ENCODE peak calls at places on chromosomes 16 and 17, in four cellular contexts. One of them, this sample, is unnamed.

GRCh38 chr16:69544099-69544498 is 21.7 kb upstream of the NFAT5 start:
- DNase-seq in K562: no peak
- DNase-seq in HL-60: no peak
- DNase-seq in GM12878: no peak
- DNase-seq in this sample: no peak

GRCh38 chr16:586047-586644 is 3.7 kb upstream of the RAB40C start:
- DNase-seq in K562: no peak
- DNase-seq in HL-60: no peak
- DNase-seq in GM12878: no peak
- DNase-seq in this sample: no peak

GRCh38 chr17:51371732-51372151 is 111.4 kb downstream of the UTP18 start:
- DNase-seq in K562: peak
- DNase-seq in HL-60: peak
- DNase-seq in GM12878: peak
- DNase-seq in this sample: peak

GRCh38 chr16:57184890-57185445 is 871 bp downstream of the PSME3IP1 start:
- DNase-seq in K562: no peak
- DNase-seq in HL-60: no peak
- DNase-seq in GM12878: no peak
- DNase-seq in this sample: no peak

GRCh38 chr17:41618341-41619161 is 5.8 kb downstream of the KRT17 start:
- DNase-seq in K562: no peak
- DNase-seq in HL-60: no peak
- DNase-seq in GM12878: no peak
- DNase-seq in this sample: no peak

GRCh38 chr16:71986131-71986530 is 14.1 kb downstream of the PKD1L3 start:
- DNase-seq in K562: no peak
- DNase-seq in HL-60: no peak
- DNase-seq in GM12878: no peak
- DNase-seq in this sample: no peak

GRCh38 chr17:43327834-43328420 is 70.9 kb upstream of the ARL4D start:
- DNase-seq in K562: no peak
- DNase-seq in HL-60: no peak
- DNase-seq in GM12878: no peak
- DNase-seq in this sample: no peak

GRCh38 chr17:77036841-77037381 is 103.9 kb upstream of the SEC14L1 start:
- DNase-seq in K562: peak
- DNase-seq in HL-60: no peak
- DNase-seq in GM12878: no peak
- DNase-seq in this sample: no peak

GRCh38 chr17:72381597-72382397 is 261.0 kb downstream of the SOX9 start:
- DNase-seq in K562: no peak
- DNase-seq in HL-60: no peak
- DNase-seq in GM12878: no peak
- DNase-seq in this sample: no peak
- TF ChIP-seq SPI1 in K562: no peak
- TF ChIP-seq SPI1 in HL-60: no peak
- TF ChIP-seq SPI1 in GM12878: no peak
- TF ChIP-seq SPI1 in this sample: no peak

GRCh38 chr17:56213031-56213430 is 59.8 kb downstream of the ANKFN1 start:
- DNase-seq in K562: no peak
- DNase-seq in HL-60: no peak
- DNase-seq in GM12878: no peak
- DNase-seq in this sample: no peak
- TF ChIP-seq SPI1 in K562: no peak
- TF ChIP-seq SPI1 in HL-60: no peak
- TF ChIP-seq SPI1 in GM12878: no peak
- TF ChIP-seq SPI1 in this sample: no peak

DNA sequence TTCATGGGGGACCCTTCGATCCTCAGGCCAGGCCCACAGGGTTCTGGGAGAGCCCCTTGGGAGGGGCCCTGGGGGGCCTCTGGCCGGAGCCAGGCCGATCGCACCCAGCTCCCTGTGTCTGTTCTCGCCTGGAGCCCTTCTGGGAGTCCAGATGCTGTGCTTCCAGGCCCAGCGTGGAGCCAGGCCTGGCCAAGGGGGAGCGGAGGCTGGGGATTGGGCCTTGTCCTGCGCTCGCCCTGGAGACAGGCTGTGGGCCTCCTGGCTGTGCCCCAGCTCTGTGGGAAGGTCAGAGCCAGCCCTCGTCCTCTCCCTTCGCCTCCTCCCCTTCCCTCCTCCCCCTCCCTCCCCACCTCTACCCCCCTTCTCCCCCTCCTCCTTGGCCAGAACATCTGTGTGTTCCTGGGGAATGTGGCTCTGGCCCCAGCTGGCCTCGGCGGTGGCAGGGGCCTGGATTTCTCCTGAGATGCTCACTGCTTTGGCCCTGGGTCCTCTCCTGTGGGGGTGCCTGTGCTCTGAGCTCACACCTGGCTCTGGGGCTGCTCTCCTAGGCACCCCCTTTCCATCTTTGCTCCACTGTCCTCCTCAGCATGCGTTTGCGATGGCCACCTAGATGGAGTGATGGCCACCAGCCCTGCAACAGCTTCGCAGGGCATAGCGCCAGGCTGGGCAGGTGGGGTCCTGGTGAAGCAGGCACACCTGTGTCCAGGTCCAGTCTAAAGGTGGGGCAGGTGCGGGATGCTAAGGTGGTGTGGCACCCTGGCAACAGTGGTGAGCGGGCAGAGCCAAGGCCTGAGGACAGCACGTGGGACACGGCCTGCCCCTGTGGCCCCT is 90.6 kb upstream of the CIBAR2 start:
- DNase-seq in K562: no peak
- DNase-seq in HL-60: no peak
- DNase-seq in GM12878: no peak
- DNase-seq in this sample: no peak
- TF ChIP-seq SPI1 in K562: no peak
- TF ChIP-seq SPI1 in HL-60: no peak
- TF ChIP-seq SPI1 in GM12878: no peak
- TF ChIP-seq SPI1 in this sample: no peak

DNA sequence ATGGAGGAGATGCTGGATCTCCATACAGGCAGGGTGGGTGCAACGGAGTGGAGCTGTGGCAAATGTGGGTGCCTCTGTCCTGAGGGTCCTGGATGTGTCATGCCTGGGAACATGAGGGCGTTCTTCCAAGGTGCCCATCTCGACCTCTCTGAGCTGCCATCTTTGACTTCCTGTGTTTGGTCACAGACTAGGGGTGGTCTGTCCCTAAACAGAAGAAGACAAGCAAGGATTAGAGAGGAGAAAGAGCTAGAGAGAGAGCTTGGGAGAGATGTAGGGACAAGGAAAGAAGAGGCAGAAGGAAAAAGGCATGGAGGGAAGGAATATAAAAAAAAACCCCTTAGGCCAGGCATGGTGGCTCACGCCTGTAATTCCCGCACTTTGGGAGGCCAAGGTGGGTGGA is 3.3 kb upstream of the ZG16 start:
- DNase-seq in K562: no peak
- DNase-seq in HL-60: no peak
- DNase-seq in GM12878: no peak
- DNase-seq in this sample: no peak
- TF ChIP-seq SPI1 in K562: no peak
- TF ChIP-seq SPI1 in HL-60: no peak
- TF ChIP-seq SPI1 in GM12878: no peak
- TF ChIP-seq SPI1 in this sample: no peak

DNA sequence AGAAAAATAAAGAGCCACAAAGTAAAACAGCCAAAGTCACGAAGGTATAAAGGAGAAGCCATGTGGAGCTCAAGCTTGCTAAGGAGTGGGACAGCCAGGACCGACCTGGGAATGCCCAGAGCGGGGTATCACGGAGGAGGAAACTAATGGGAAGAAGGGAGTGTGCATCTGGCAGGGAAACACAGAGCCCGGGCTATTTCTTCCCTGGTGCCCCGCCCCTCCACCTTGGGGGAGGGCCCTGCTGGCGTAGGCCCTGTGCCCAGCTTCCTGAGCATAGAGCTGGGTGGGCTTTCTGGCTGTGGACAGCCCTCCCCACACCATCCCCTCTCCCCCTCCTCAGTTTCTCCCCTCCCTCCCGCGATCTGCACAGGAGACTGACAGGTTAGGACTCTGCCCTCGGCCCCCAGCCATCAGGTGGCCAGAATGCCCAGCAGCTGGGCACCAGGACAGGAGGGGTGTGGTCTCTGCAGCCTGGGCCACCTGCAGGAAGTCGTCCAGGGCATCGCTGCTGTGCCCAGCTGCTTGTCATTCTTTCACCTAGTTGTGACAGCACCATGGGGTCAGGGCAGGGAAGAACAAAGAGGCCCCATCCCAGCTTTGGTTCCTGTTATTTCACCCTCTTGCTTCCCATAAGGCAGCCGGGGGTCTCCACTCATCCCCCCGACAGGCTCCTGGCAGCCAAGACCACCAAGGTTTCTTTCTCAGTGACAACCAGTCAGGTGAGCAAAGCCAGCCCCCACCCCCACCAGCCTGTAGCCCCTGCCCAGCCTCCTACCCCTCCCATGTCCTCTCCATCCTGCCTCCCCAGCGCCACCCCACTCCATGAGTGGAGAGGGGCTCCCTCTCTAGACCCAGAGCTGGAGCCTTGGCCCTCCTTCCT is 7.1 kb upstream of the DCAF7 start:
- DNase-seq in K562: no peak
- DNase-seq in HL-60: no peak
- DNase-seq in GM12878: no peak
- DNase-seq in this sample: no peak
- TF ChIP-seq SPI1 in K562: no peak
- TF ChIP-seq SPI1 in HL-60: no peak
- TF ChIP-seq SPI1 in GM12878: no peak
- TF ChIP-seq SPI1 in this sample: no peak

DNA sequence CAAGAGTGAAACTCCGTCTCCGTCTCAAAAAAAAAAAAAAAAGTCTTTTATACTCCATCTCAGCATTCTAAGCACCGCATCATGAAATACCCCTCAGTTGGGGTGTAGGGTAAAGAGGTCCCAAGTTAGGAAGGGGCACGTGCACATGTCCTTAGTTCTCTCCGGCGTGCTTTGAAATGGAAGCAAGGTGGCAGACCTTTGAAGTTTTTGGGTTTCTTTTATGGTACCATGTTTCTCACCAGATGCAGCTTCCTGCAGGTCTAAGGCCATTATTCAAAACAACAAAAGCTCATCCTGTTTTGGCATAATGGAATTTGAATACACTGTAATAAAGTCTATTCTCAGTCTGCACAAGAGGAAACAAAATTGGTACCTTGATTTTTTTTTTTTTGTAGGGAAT is 9.6 kb downstream of the EMC8 start:
- DNase-seq in K562: no peak
- DNase-seq in HL-60: no peak
- DNase-seq in GM12878: no peak
- DNase-seq in this sample: no peak
- TF ChIP-seq SPI1 in K562: no peak
- TF ChIP-seq SPI1 in HL-60: no peak
- TF ChIP-seq SPI1 in GM12878: no peak
- TF ChIP-seq SPI1 in this sample: no peak

GRCh38 chr17:66925811-66926500 is 38.6 kb upstream of the CACNG4 start:
- DNase-seq in K562: no peak
- DNase-seq in HL-60: no peak
- DNase-seq in GM12878: no peak
- DNase-seq in this sample: no peak
- TF ChIP-seq SPI1 in K562: no peak
- TF ChIP-seq SPI1 in HL-60: no peak
- TF ChIP-seq SPI1 in GM12878: no peak
- TF ChIP-seq SPI1 in this sample: no peak